ENCODE peak calls at places on chromosomes 3 and 15, in eight cellular contexts. W is brain microvascular endothelial cell, K is GM10248, J is adrenal gland, R is fibroblast of mammary gland, X is natural killer cell, S is lower lobe of right lung, A is fibroblast of pulmonary artery. V is an unnamed sample.

GRCh38 chr15:96142498-96142897 is 188.0 kb upstream of the NR2F2 start:
- DNase-seq in W (no peak), K (no peak), J (no peak), R (no peak), X (no peak), S (no peak), A (no peak), V (no peak)

GRCh38 chr3:23763040-23763477 is 42.7 kb upstream of the UBE2E1 start:
- DNase-seq in W (no peak), K (no peak), J (no peak), R (peak), X (no peak), S (no peak), A (peak), V (no peak)

GRCh38 chr3:121598564-121598963 is 5.4 kb downstream of the FBXO40 start:
- DNase-seq in W (no peak), K (no peak), J (no peak), R (no peak), X (no peak), S (no peak), A (no peak), V (no peak)

GRCh38 chr3:187188931-187189330 is 8.4 kb upstream of the RTP1 start:
- DNase-seq in W (no peak), K (no peak), J (no peak), R (no peak), X (no peak), S (no peak), A (no peak), V (no peak)

GRCh38 chr3:99330924-99331532 is 307.4 kb upstream of the COL8A1 start:
- DNase-seq in W (peak), K (no peak), J (no peak), R (no peak), X (no peak), S (no peak), A (peak), V (no peak)

GRCh38 chr15:90086868-90087268 is 15.4 kb downstream of the IDH2 start:
- DNase-seq in W (no peak), K (peak), J (peak), R (peak), X (peak), S (no peak), A (peak), V (peak)

GRCh38 chr15:98442379-98442833 is 205.9 kb upstream of the IGF1R start:
- DNase-seq in W (peak), K (peak), J (peak), R (peak), X (peak), S (no peak), A (peak), V (no peak)

GRCh38 chr3:124592658-124593441 is 137.4 kb upstream of the UMPS start:
- DNase-seq in W (no peak), K (peak), J (no peak), R (no peak), X (no peak), S (peak), A (no peak), V (no peak)

GRCh38 chr3:113560845-113561623 is 28.7 kb downstream of the SIDT1 start:
- DNase-seq in W (no peak), K (no peak), J (no peak), R (peak), X (no peak), S (no peak), A (peak), V (no peak)

GRCh38 chr15:62904041-62904440 is 138.5 kb upstream of the TPM1 start:
- DNase-seq in W (no peak), K (no peak), J (no peak), R (no peak), X (no peak), S (no peak), A (no peak), V (no peak)

GRCh38 chr15:63983071-63983711 is 63.1 kb downstream of the DAPK2 start:
- DNase-seq in W (no peak), K (no peak), J (no peak), R (no peak), X (no peak), S (no peak), A (no peak), V (peak)
- TF ChIP-seq CTCF in W (peak), K (peak), J (no peak), R (peak), X (peak), S (no peak), A (no peak), V (no peak)

GRCh38 chr3:175554761-175555160 is 695.6 kb downstream of the NAALADL2 start:
- DNase-seq in W (no peak), K (no peak), J (no peak), R (no peak), X (no peak), S (no peak), A (no peak), V (no peak)
- TF ChIP-seq CTCF in W (no peak), K (no peak), J (no peak), R (no peak), X (no peak), S (no peak), A (no peak), V (no peak)

GRCh38 chr15:71809346-71809745 is 1.0 kb upstream of the NR2E3 start:
- DNase-seq in W (no peak), K (no peak), J (no peak), R (no peak), X (no peak), S (no peak), A (no peak), V (no peak)
- TF ChIP-seq CTCF in W (no peak), K (no peak), J (no peak), R (no peak), X (no peak), S (no peak), A (no peak), V (no peak)

GRCh38 chr15:28876131-28876844 is 9.5 kb upstream of the APBA2 start:
- DNase-seq in W (no peak), K (no peak), J (no peak), R (no peak), X (no peak), S (no peak), A (no peak), V (peak)

GRCh38 chr15:28875461-28875965 is 10.3 kb upstream of the APBA2 start:
- DNase-seq in W (no peak), K (no peak), J (no peak), R (no peak), X (no peak), S (no peak), A (no peak), V (no peak)

GRCh38 chr15:28871168-28871567 is 14.6 kb upstream of the APBA2 start:
- DNase-seq in W (no peak), K (no peak), J (no peak), R (no peak), X (no peak), S (no peak), A (no peak), V (no peak)

GRCh38 chr15:28873006-28873405 is 12.8 kb upstream of the APBA2 start:
- DNase-seq in W (no peak), K (no peak), J (no peak), R (no peak), X (no peak), S (no peak), A (no peak), V (no peak)

GRCh38 chr15:28873585-28874139 is 12.1 kb upstream of the APBA2 start:
- DNase-seq in W (no peak), K (no peak), J (no peak), R (no peak), X (no peak), S (no peak), A (no peak), V (peak)
- TF ChIP-seq CTCF in W (peak), K (no peak), J (no peak), R (no peak), X (no peak), S (no peak), A (no peak), V (no peak)

GRCh38 chr15:78907577-78907976 is 34.9 kb downstream of the MORF4L1 start:
- DNase-seq in W (no peak), K (no peak), J (no peak), R (no peak), X (no peak), S (no peak), A (no peak), V (no peak)
- TF ChIP-seq CTCF in W (peak), K (peak), J (no peak), R (peak), X (no peak), S (peak), A (peak), V (no peak)

GRCh38 chr3:126995926-126996512 is 13.1 kb downstream of the PLXNA1 start:
- DNase-seq in W (no peak), K (no peak), J (no peak), R (no peak), X (no peak), S (no peak), A (no peak), V (no peak)
- TF ChIP-seq CTCF in W (peak), K (peak), J (no peak), R (peak), X (no peak), S (no peak), A (peak), V (no peak)

DNA sequence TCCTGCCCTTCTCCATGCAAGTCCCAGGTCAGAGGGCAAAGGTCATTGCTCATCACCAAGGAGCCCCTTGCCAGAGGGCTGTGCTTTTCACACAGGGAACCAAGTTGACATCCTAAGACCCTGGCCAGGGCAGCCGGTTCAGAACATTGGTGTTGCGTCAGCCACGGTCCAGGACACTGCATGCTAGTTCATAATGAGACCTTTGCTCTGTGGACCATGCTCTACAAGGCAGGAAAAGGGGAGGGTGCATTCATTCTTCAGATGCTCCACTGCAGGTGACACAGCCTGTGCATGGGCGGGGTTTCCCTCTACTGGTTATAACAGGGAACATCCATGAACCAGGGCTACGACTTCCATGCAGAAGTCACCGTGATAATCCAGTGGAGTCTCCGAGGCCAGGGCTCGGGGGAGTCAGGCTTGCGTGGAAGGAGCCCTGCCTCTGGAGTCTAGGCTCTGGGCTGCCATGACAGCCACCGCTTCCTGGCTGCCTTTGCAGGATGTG is 81.6 kb downstream of the OCA2 start:
- DNase-seq in W (no peak), K (no peak), J (no peak), R (no peak), X (no peak), S (no peak), A (no peak), V (no peak)
- TF ChIP-seq CTCF in W (peak), K (no peak), J (no peak), R (no peak), X (no peak), S (no peak), A (no peak), V (no peak)

GRCh38 chr3:177377166-177377565 is 179.9 kb upstream of the TBL1XR1 start:
- DNase-seq in W (no peak), K (no peak), J (no peak), R (no peak), X (no peak), S (peak), A (no peak), V (no peak)

GRCh38 chr3:177381070-177381469 is 183.8 kb upstream of the TBL1XR1 start:
- DNase-seq in W (no peak), K (no peak), J (no peak), R (no peak), X (no peak), S (no peak), A (no peak), V (no peak)

GRCh38 chr3:177378168-177378567 is 180.9 kb upstream of the TBL1XR1 start:
- DNase-seq in W (no peak), K (peak), J (no peak), R (no peak), X (no peak), S (no peak), A (no peak), V (no peak)

GRCh38 chr3:177382944-177383343 is 185.7 kb upstream of the TBL1XR1 start:
- DNase-seq in W (no peak), K (no peak), J (no peak), R (peak), X (no peak), S (no peak), A (no peak), V (no peak)

GRCh38 chr3:177379045-177379444 is 181.8 kb upstream of the TBL1XR1 start:
- DNase-seq in W (no peak), K (no peak), J (no peak), R (no peak), X (no peak), S (no peak), A (no peak), V (no peak)
- TF ChIP-seq CTCF in W (no peak), K (no peak), J (no peak), R (no peak), X (no peak), S (no peak), A (no peak), V (no peak)

V was measured in spleen.